ENCODE peak calls at places on chromosomes 4 and X, in five cellular contexts. D, F, W, G and X are unnamed samples. For H3K36me3, the result is how much of the 10 kb centered on the place peaks cover.

GRCh38 chr4:98491862-98492554 is 166.4 kb downstream of the TSPAN5 start:
- DNase-seq in F (no peak), W (no peak), D (no peak), G (no peak), X (no peak)

GRCh38 chrX:15564981-15565579 is 35.7 kb downstream of the ACE2 start:
- DNase-seq in W (peak), G (peak), F (no peak), D (peak), X (no peak)

GRCh38 chrX:73577368-73577767 is 14.4 kb downstream of the CHIC1 start:
- DNase-seq in G (no peak), W (no peak), D (no peak), F (no peak), X (peak)

GRCh38 chr4:152880263-152880662 is 55.9 kb upstream of the FHDC1 start:
- DNase-seq in D (no peak), F (no peak), W (no peak), G (no peak), X (no peak)

GRCh38 chr4:87071401-87071800 is 136.6 kb downstream of the AFF1 start:
- DNase-seq in G (peak), D (no peak), F (no peak), W (no peak), X (no peak)

GRCh38 chrX:3518870-3519269 is 172.4 kb upstream of the MXRA5 start:
- DNase-seq in F (no peak), D (no peak), G (peak), W (peak), X (peak)

GRCh38 chr4:93337196-93337595 is 491.4 kb upstream of the ATOH1 start:
- DNase-seq in D (no peak), W (no peak), F (no peak), G (no peak), X (no peak)

GRCh38 chrX:153773218-153773611 is 7.6 kb upstream of the SRPK3 start:
- DNase-seq in W (no peak), G (peak), D (no peak), F (no peak), X (no peak)

GRCh38 chr4:94561249-94562024 is 109.7 kb downstream of the PDLIM5 start:
- DNase-seq in G (no peak), D (no peak), W (no peak), F (no peak), X (no peak)

GRCh38 chr4:47221721-47222120 is 190.4 kb downstream of the GABRB1 start:
- DNase-seq in G (no peak), D (no peak), W (no peak), F (no peak), X (no peak)

GRCh38 chrX:143298663-143299241 is 218.5 kb downstream of the SPANXN3 start:
- DNase-seq in D (no peak), G (no peak), F (no peak), W (no peak), X (no peak)

GRCh38 chr4:139886798-139887197 is 221.2 kb downstream of the MGST2 start:
- DNase-seq in F (no peak), G (no peak), D (no peak), W (no peak), X (no peak)

GRCh38 chrX:103918584-103919335 is 43.7 kb upstream of the TMSB15B start:
- DNase-seq in W (peak), G (peak), F (no peak), D (peak), X (no peak)

GRCh38 chrX:19127649-19128168 is 5.4 kb upstream of the ADGRG2 start:
- DNase-seq in F (no peak), W (no peak), G (peak), D (no peak), X (no peak)

GRCh38 chr4:117311215-117311614 is 225.8 kb upstream of the TRAM1L1 start:
- DNase-seq in F (no peak), D (no peak), W (peak), G (no peak), X (no peak)

GRCh38 chr4:169027663-169028062 is 17.6 kb upstream of the CBR4 start:
- DNase-seq in W (no peak), D (no peak), G (no peak), F (no peak), X (no peak)

GRCh38 chr4:134906404-134907023 is 704.9 kb upstream of the PABPC4L start:
- DNase-seq in D (no peak), G (no peak), F (no peak), W (no peak), X (no peak)

GRCh38 chr4:84809946-84810345 is 156.5 kb downstream of the WDFY3 start:
- DNase-seq in F (no peak), W (no peak), D (no peak), G (no peak), X (no peak)

GRCh38 chrX:132041016-132041415 is 17.9 kb downstream of the STK26 start:
- DNase-seq in W (no peak), G (no peak), D (no peak), F (no peak), X (no peak)

DNA sequence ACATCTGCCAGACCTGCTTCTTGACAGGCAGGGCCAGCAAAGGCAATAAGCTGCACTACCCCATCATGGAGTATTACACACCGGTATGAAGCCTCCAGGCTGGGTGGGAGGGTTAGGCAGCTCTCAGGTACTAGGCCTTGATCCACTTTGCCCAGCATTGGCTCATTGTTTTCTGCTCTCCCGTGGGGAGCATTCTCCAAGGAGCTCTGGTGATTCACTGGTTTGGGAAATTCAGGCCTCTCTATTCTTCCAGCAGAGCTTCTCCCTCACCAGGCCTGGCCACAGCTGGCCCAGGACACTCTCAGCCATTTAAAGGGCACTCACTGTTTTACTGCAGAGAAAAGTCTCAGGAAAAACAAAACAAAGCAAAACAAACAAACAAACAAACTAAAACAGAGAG is 33.0 kb downstream of the DRP2 start:
- DNase-seq in W (no peak), F (no peak), D (no peak), G (no peak), X (no peak)
- H3K4me3 ChIP-seq in W (no peak), F (no peak), D (no peak), G (no peak), X (no peak)

DNA sequence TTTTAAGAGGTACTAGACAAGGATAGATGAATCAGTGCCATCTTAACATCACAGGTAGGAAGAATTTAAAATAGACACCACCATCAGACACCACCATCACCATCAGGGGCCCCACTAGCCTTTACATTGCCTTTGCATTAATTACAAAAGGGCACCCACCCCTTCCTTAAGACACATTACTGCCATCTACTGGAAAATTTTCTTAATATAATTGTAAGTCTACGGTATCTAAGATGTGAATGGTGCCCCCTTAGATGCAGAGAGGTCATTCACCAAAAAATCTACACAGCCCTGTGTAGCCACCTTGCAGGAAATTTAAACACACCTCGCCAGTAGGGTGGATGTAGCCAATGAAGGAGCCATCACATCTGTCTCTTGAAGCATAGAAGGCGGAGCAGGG is 184.1 kb downstream of the MID1IP1 start:
- DNase-seq in G (no peak), W (no peak), D (no peak), F (no peak), X (no peak)
- TF ChIP-seq CTCF in G (peak), W (no peak), D (peak), F (no peak), X (no peak)

GRCh38 chr4:82425478-82425877 is 4.8 kb downstream of the HNRNPDL start:
- DNase-seq in D (no peak), G (no peak), F (no peak), W (no peak), X (no peak)
- H3K36me3 ChIP-seq in D (half or more), G (half or more), F (half or more), W (under half), X (under half)

GRCh38 chr4:183657564-183657963 is 1.4 kb downstream of the RWDD4 start:
- DNase-seq in F (no peak), G (no peak), W (no peak), D (no peak), X (no peak)
- H3K4me3 ChIP-seq in F (peak), G (peak), W (peak), D (no peak), X (peak)

GRCh38 chrX:22272613-22273012 is at the start of gene CBLL2:
- DNase-seq in W (no peak), F (no peak), G (no peak), D (no peak), X (no peak)

GRCh38 chrX:22273714-22274317 is 1.1 kb downstream of the CBLL2 start:
- DNase-seq in W (no peak), F (no peak), G (no peak), D (no peak), X (no peak)

GRCh38 chrX:22276781-22277180 is 4.1 kb downstream of the CBLL2 start:
- DNase-seq in W (no peak), G (no peak), D (no peak), F (no peak), X (no peak)

GRCh38 chrX:22278375-22278774 is 5.7 kb downstream of the CBLL2 start:
- DNase-seq in D (no peak), F (no peak), W (no peak), G (no peak), X (no peak)
- TF ChIP-seq CTCF in D (no peak), F (no peak), W (no peak), G (no peak), X (no peak)

DNA sequence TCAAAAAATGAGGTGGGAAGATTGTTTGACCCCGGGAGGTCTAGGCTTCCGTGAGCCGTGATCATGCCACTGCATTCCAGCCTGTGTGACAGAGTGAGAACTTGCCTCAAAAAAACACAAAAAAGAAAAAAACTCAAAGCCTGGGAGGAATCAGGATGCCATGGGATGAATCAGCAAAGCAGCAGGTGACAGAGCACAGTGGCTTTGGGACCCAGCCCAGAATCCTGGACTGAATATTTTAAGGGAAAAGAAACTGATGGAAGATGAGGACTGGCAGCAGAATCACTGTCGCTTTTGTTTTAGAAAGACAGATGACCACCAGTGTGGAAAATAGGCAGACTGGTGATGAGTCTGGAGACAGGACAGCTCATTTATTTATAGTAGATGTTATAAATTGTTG is 16.6 kb downstream of the S100G start:
- DNase-seq in F (no peak), G (no peak), W (no peak), D (no peak), X (no peak)
- H3K36me3 ChIP-seq in F (under half), G (under half), W (under half), D (under half), X (under half)

DNA sequence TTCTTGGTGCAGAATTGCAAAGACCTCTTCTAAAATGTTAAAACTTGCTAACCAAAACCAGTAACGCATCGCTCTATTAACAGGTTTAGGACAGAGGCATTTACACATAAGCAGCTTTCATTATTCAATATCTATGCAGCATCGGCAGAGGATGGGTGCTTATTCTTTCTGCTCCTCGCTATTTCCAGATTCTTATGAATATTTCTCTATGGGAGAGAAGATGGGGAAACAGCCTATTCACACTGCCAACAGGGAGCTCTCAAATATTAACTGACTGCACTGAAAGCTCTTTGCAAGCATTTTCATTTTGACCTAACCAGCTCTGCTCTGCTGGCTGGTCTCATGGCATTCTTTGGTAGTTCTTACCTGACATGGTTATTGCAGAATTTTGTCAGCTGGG is 30.3 kb downstream of the ATP8A1 start:
- DNase-seq in G (no peak), W (no peak), D (no peak), F (no peak), X (no peak)
- H3K4me3 ChIP-seq in G (no peak), W (no peak), D (no peak), F (no peak), X (no peak)

GRCh38 chr4:41122775-41123174 is 91.6 kb downstream of the APBB2 start:
- DNase-seq in G (no peak), D (no peak), W (no peak), F (no peak), X (no peak)
- TF ChIP-seq CTCF in G (no peak), D (no peak), W (no peak), F (no peak), X (no peak)

GRCh38 chr4:1821679-1822567 is 28.8 kb downstream of the FGFR3 start:
- DNase-seq in D (no peak), W (no peak), F (no peak), G (no peak), X (no peak)

GRCh38 chr4:1823545-1823932 is 30.4 kb downstream of the FGFR3 start:
- DNase-seq in W (no peak), D (no peak), G (no peak), F (no peak), X (no peak)

GRCh38 chr4:1825326-1825725 is 30.6 kb downstream of the LETM1 start:
- DNase-seq in W (no peak), G (no peak), F (no peak), D (no peak), X (no peak)

GRCh38 chr4:1824746-1825145 is 31.2 kb downstream of the LETM1 start:
- DNase-seq in W (no peak), D (no peak), G (no peak), F (no peak), X (no peak)

DNA sequence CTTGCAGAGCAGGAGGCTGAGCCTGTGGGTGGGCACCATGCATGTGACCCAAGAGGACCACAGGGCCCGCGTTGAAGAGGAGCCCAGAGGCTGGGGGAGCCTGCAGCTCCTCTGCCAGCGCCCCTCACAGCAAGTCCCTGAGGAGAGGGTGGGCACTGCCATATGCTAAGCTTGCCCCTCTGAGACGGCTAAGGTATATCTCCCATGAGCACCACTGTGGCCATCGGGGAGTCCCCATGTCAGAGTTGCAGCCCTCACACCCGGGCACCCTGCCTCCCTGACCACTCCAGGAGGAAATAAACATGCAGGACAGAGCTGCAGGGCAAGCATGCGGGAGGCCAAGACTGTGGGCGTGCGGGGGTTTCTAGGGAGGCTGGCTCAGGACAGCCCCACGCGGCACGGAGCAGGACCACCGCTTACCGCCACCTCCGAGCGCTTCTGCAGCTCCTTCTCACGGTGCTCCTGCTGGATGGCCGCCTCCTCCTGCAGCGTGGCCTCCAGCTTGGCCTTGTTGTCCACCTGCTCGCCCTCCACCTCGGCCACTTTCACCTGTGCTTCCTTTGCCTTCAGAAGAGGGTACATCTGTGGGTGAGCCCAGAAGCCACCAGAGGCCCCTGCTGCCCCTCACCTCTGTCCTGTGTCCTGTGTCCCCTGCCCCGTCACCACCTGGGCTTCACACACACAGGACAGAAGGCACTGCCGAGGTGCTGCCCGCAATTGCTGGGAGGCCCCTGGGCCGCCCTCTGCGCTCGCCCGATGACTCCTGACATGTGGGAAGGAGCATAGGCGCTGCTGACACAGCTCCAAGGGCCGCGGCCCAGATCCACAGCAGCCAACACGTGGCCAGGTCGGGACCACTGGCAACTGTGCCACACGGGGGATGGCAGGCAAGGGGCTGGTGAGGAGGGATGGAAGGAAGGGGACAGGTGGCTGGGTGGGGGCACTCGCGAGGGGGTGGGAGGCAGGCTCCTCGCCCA is 29.8 kb downstream of the FGFR3 start:
- DNase-seq in W (no peak), G (no peak), F (no peak), D (no peak), X (no peak)
- H3K36me3 ChIP-seq in W (half or more), G (half or more), F (half or more), D (half or more), X (half or more)

GRCh38 chr4:173526724-173527102 is 3.3 kb downstream of the HAND2 start:
- DNase-seq in W (no peak), F (no peak), G (no peak), D (no peak), X (no peak)

GRCh38 chr4:173527103-173527876 is 2.7 kb downstream of the HAND2 start:
- DNase-seq in F (no peak), G (no peak), D (no peak), W (no peak), X (no peak)

GRCh38 chr4:173530326-173531062 is 465 bp upstream of the HAND2 start:
- DNase-seq in F (no peak), G (no peak), D (no peak), W (no peak), X (no peak)

GRCh38 chr4:173529505-173530325 is at the start of gene HAND2:
- DNase-seq in F (no peak), D (no peak), W (no peak), G (peak), X (no peak)

DNA sequence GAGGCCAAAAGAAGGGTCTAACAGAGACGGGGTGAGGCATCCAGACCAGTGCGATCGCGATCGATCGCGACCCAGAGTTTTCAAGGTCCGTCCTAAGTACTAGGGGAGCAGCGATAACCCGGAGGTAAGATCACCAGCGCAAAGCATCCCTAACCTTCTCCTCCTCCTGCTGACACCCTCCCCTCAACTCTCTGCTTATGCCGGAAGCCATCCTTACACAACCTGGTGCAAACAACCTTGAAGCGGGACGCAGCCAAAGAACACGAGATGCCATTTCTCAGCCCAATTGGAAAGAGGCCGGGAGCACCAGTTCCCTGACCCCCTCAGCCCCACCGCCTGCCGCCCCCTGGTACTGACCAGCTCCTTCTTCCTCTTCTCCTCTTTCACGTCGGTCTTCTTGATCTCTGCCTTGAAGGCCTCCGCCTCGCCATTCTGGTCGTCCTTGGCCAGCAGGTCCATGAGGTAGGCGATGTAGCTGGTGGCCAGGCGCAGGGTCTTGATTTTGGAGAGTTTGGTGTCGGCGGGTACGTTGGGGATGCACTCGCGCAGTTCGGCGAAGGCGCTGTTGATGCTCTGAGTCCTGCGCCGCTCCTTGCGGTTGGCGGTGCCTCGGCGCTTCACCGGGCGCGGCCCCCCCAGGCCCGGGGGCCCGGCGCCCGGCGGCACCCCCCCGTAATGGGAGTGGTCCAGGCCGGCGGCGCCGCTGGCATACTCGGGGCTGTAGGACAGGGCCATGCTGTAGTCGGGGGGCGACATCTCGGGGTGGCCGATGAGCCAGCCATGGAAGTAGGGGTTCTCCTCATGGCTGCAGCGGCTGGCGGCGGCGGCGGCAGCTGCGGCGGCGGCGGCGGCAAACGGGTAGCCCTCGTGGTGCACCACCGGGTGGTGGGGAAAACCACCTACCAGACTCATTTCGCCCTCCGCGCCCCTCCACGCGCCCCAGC is 1.4 kb downstream of the HAND2 start:
- DNase-seq in F (no peak), G (no peak), W (no peak), D (no peak), X (no peak)
- H3K4me3 ChIP-seq in F (peak), G (peak), W (peak), D (no peak), X (peak)